ENCODE peak calls at places on chromosomes 5 and 9, in four cellular contexts. Q is stimulated activated CD4-positive, alpha-beta T cell treated with anti-CD3 and anti-CD28 coated beads, TNF-alpha, amount 100 ng/mL, for 24 hours; O is posterior cingulate gyrus; V is D721Med. F is an unnamed sample.

GRCh38 chr5:88518131-88519016 is 249.7 kb upstream of the TMEM161B start:
- DNase-seq in Q (no peak), O (no peak), V (no peak), F (no peak)

GRCh38 chr5:33808699-33809098 is 83.1 kb downstream of the ADAMTS12 start:
- DNase-seq in Q (no peak), O (no peak), V (no peak), F (no peak)

GRCh38 chr5:178453224-178453623 is 137.0 kb downstream of the COL23A1 start:
- DNase-seq in Q (no peak), O (no peak), V (no peak), F (no peak)

GRCh38 chr5:54905246-54905770 is 80.1 kb downstream of the ESM1 start:
- DNase-seq in Q (no peak), O (no peak), V (no peak), F (no peak)

GRCh38 chr5:38554860-38555259 is 1.6 kb downstream of the LIFR start:
- DNase-seq in Q (no peak), O (no peak), V (no peak), F (no peak)

GRCh38 chr9:134066546-134066922 is 1.3 kb downstream of the BRD3 start:
- DNase-seq in Q (no peak), O (no peak), V (peak), F (no peak)

GRCh38 chr5:150022163-150022540 is 21.6 kb downstream of the HMGXB3 start:
- DNase-seq in Q (no peak), O (no peak), V (no peak), F (no peak)

GRCh38 chr5:72673623-72674022 is 142.8 kb upstream of the TNPO1 start:
- DNase-seq in Q (no peak), O (no peak), V (no peak), F (no peak)

GRCh38 chr9:14962193-14962899 is 52.1 kb upstream of the FREM1 start:
- DNase-seq in Q (no peak), O (no peak), V (no peak), F (no peak)

GRCh38 chr5:207599-207998 is 10.4 kb downstream of the CCDC127 start:
- DNase-seq in Q (no peak), O (no peak), V (no peak), F (no peak)

GRCh38 chr5:10654566-10654965 is 90.7 kb downstream of the ANKRD33B start:
- DNase-seq in Q (no peak), O (no peak), V (no peak), F (no peak)

GRCh38 chr9:98899399-98900056 is 44.2 kb upstream of the COL15A1 start:
- DNase-seq in Q (no peak), O (no peak), V (no peak), F (peak)

GRCh38 chr5:119578937-119579336 is 50.4 kb upstream of the FAM170A start:
- DNase-seq in Q (no peak), O (no peak), V (no peak), F (peak)

GRCh38 chr9:811101-811531 is 30.4 kb upstream of the DMRT1 start:
- DNase-seq in Q (no peak), O (no peak), V (no peak), F (no peak)

F was measured in HFF-Myc.